ENCODE peak calls at places on chromosomes 5 and 9, in seven cellular contexts. One of them, this sample, is unnamed.

GRCh38 chr9:21995652-21996275 is 1.2 kb downstream of the CDKN2B-AS1 start:
- DNase-seq in AG09319: no peak
- DNase-seq in IMR-90: peak
- DNase-seq in colonic mucosa: peak
- DNase-seq in left ventricle myocardium inferior: peak
- DNase-seq in WTC11: peak
- DNase-seq in spleen: peak
- DNase-seq in this sample: no peak

GRCh38 chr9:36884721-36885120 is 149.3 kb downstream of the PAX5 start:
- DNase-seq in AG09319: no peak
- DNase-seq in IMR-90: no peak
- DNase-seq in colonic mucosa: no peak
- DNase-seq in left ventricle myocardium inferior: no peak
- DNase-seq in WTC11: no peak
- DNase-seq in spleen: peak
- DNase-seq in this sample: no peak

GRCh38 chr5:88734983-88735382 is 148.0 kb downstream of the MEF2C start:
- DNase-seq in AG09319: no peak
- DNase-seq in IMR-90: no peak
- DNase-seq in colonic mucosa: no peak
- DNase-seq in left ventricle myocardium inferior: no peak
- DNase-seq in WTC11: no peak
- DNase-seq in spleen: no peak
- DNase-seq in this sample: no peak

GRCh38 chr5:115895821-115896220 is 54.1 kb downstream of the AP3S1 start:
- DNase-seq in AG09319: no peak
- DNase-seq in IMR-90: peak
- DNase-seq in colonic mucosa: no peak
- DNase-seq in left ventricle myocardium inferior: no peak
- DNase-seq in WTC11: no peak
- DNase-seq in spleen: no peak
- DNase-seq in this sample: no peak

GRCh38 chr9:16337322-16338029 is 533.0 kb downstream of the BNC2 start:
- DNase-seq in AG09319: no peak
- DNase-seq in IMR-90: peak
- DNase-seq in colonic mucosa: no peak
- DNase-seq in left ventricle myocardium inferior: no peak
- DNase-seq in WTC11: no peak
- DNase-seq in spleen: no peak
- DNase-seq in this sample: peak

GRCh38 chr9:86097510-86098224 is 1.7 kb downstream of the GOLM1 start:
- DNase-seq in AG09319: no peak
- DNase-seq in IMR-90: no peak
- DNase-seq in colonic mucosa: peak
- DNase-seq in left ventricle myocardium inferior: no peak
- DNase-seq in WTC11: no peak
- DNase-seq in spleen: no peak
- DNase-seq in this sample: no peak

GRCh38 chr9:87516222-87516930 is 18.7 kb downstream of the DAPK1 start:
- DNase-seq in AG09319: no peak
- DNase-seq in IMR-90: no peak
- DNase-seq in colonic mucosa: no peak
- DNase-seq in left ventricle myocardium inferior: peak
- DNase-seq in WTC11: no peak
- DNase-seq in spleen: peak
- DNase-seq in this sample: peak

GRCh38 chr9:98654247-98654646 is 54.5 kb downstream of the GABBR2 start:
- DNase-seq in AG09319: no peak
- DNase-seq in IMR-90: peak
- DNase-seq in colonic mucosa: no peak
- DNase-seq in left ventricle myocardium inferior: no peak
- DNase-seq in WTC11: no peak
- DNase-seq in spleen: no peak
- DNase-seq in this sample: no peak

GRCh38 chr5:35253582-35253981 is 23.3 kb upstream of the PRLR start:
- DNase-seq in AG09319: no peak
- DNase-seq in IMR-90: no peak
- DNase-seq in colonic mucosa: no peak
- DNase-seq in left ventricle myocardium inferior: no peak
- DNase-seq in WTC11: no peak
- DNase-seq in spleen: no peak
- DNase-seq in this sample: no peak

DNA sequence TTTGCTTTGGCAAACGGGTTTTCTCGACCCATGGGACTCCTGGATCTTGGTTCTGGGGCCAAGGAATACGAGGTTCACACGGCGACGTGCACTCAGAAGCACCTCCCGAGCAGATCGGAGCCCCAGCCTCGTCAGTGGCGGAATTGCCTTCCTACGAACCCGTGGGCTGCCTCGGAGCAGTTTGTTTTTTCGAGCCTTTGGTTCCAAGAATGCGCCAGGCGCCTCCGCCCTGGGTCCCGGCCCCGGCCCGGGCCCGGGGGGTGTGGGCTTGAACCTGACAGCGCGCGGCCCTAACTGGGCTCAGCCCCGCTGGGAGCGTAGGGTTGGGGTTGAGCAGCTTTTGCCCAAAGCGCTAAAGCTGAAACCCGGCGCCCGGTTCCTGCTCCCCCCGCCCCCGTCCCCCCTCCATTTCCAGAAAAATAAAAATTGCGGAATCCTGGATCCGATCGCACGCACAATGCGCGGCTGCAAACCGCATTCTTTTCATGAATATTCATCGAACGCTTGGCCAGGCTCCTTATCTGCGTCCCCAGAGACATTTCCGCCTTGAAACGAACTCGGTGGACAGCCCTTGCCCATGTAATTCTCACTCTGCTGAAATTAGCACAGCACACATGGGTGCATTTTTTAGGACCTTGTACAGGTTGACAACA is 1.0 kb downstream of the BASP1 start:
- DNase-seq in AG09319: no peak
- DNase-seq in IMR-90: peak
- DNase-seq in colonic mucosa: peak
- DNase-seq in left ventricle myocardium inferior: peak
- DNase-seq in WTC11: peak
- DNase-seq in spleen: peak
- DNase-seq in this sample: peak
- TF ChIP-seq CTCF in AG09319: no peak
- TF ChIP-seq CTCF in IMR-90: no peak
- TF ChIP-seq CTCF in colonic mucosa: no peak
- TF ChIP-seq CTCF in left ventricle myocardium inferior: no peak
- TF ChIP-seq CTCF in WTC11: no peak
- TF ChIP-seq CTCF in spleen: no peak
- TF ChIP-seq CTCF in this sample: no peak

DNA sequence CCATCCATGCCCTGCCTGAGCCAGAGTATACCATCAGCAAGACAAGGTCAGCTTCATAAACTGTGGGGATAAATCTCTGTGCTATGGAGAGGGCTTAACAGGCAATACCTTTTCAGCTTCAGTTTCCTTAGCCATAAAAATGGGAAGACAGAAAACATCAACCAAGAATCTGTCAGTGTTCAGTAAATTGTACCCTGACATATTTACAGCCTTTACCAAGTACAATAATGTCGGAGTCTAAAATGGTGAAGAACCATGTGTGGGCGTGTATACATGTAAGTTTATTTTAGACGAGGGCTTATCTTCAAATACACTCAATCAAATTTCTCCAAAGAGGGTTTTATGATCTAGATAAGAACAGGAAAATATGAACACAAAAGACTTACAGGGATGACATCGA is 94.7 kb downstream of the ELAVL2 start:
- DNase-seq in AG09319: no peak
- DNase-seq in IMR-90: no peak
- DNase-seq in colonic mucosa: no peak
- DNase-seq in left ventricle myocardium inferior: no peak
- DNase-seq in WTC11: no peak
- DNase-seq in spleen: no peak
- DNase-seq in this sample: no peak
- TF ChIP-seq CTCF in AG09319: no peak
- TF ChIP-seq CTCF in IMR-90: no peak
- TF ChIP-seq CTCF in colonic mucosa: no peak
- TF ChIP-seq CTCF in left ventricle myocardium inferior: no peak
- TF ChIP-seq CTCF in WTC11: no peak
- TF ChIP-seq CTCF in spleen: no peak
- TF ChIP-seq CTCF in this sample: no peak

DNA sequence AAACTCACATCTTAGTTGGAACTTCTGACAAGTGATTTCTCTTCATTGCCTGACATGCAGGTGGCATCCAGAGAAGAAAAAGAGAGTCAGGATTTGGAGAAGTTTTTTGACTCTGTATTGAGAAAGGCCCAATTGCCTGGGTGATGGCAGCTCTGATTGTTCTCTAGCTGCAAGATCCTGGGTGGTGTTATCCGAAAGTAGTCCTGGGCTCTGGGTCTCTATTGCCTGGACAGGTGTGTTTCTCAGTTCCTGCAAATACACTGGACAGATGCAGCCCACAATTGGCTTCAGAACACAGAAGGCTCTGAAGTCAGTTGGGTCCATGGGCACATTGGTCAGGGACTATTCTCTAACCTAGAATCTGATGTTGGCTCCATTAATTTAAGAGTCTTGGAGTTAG is 67.4 kb downstream of the RGS3 start:
- DNase-seq in AG09319: no peak
- DNase-seq in IMR-90: no peak
- DNase-seq in colonic mucosa: no peak
- DNase-seq in left ventricle myocardium inferior: no peak
- DNase-seq in WTC11: no peak
- DNase-seq in spleen: no peak
- DNase-seq in this sample: no peak
- TF ChIP-seq CTCF in AG09319: no peak
- TF ChIP-seq CTCF in IMR-90: no peak
- TF ChIP-seq CTCF in colonic mucosa: no peak
- TF ChIP-seq CTCF in left ventricle myocardium inferior: no peak
- TF ChIP-seq CTCF in WTC11: no peak
- TF ChIP-seq CTCF in spleen: no peak
- TF ChIP-seq CTCF in this sample: no peak

DNA sequence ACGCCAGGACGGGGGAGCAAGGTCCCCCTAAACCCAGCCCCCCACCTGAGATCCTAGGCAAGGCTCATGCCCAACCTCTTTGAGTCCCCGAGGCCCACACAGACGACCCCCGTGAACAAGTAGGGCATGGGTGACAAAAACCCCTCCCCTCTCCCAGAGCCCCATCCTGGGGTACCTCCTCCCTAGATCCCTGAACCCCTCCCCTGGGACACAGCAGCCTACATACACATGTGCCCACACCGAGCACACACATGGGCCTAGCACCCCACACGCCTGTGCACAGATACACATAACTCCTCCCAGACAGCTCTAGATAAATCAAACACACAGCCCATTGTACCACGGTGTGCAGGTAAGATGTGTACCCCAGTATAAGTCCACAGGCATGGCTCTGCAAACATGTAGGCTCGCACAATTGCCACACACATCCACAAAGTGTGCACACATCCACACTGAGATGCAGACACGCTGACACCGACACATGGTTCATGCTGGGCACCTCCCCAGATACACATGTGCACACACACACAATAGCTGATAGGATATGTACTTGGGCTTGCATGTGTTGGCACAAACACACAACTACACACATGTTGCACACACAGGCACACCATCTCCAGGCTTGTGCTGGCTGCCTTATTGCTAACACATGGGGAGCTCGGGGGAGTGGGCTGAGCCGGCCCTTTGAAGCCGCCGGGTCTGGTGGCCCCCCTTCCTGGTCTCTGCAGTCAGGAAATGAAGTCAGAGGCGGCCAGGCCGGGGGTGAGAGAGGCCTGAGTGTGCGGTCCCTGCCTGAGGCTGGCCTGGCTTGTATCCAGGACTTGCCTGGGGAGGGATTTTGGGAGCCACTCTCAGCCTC is 30.3 kb downstream of the GOLGA2 start:
- DNase-seq in AG09319: no peak
- DNase-seq in IMR-90: peak
- DNase-seq in colonic mucosa: peak
- DNase-seq in left ventricle myocardium inferior: peak
- DNase-seq in WTC11: no peak
- DNase-seq in spleen: no peak
- DNase-seq in this sample: peak
- TF ChIP-seq CTCF in AG09319: no peak
- TF ChIP-seq CTCF in IMR-90: no peak
- TF ChIP-seq CTCF in colonic mucosa: no peak
- TF ChIP-seq CTCF in left ventricle myocardium inferior: no peak
- TF ChIP-seq CTCF in WTC11: no peak
- TF ChIP-seq CTCF in spleen: no peak
- TF ChIP-seq CTCF in this sample: no peak

GRCh38 chr5:37047947-37048346 is 171.4 kb downstream of the NIPBL start:
- DNase-seq in AG09319: no peak
- DNase-seq in IMR-90: no peak
- DNase-seq in colonic mucosa: no peak
- DNase-seq in left ventricle myocardium inferior: no peak
- DNase-seq in WTC11: no peak
- DNase-seq in spleen: no peak
- DNase-seq in this sample: no peak

GRCh38 chr5:37044120-37044519 is 167.6 kb downstream of the NIPBL start:
- DNase-seq in AG09319: no peak
- DNase-seq in IMR-90: no peak
- DNase-seq in colonic mucosa: no peak
- DNase-seq in left ventricle myocardium inferior: no peak
- DNase-seq in WTC11: no peak
- DNase-seq in spleen: no peak
- DNase-seq in this sample: no peak

GRCh38 chr5:37045703-37046102 is 169.1 kb downstream of the NIPBL start:
- DNase-seq in AG09319: no peak
- DNase-seq in IMR-90: no peak
- DNase-seq in colonic mucosa: no peak
- DNase-seq in left ventricle myocardium inferior: no peak
- DNase-seq in WTC11: no peak
- DNase-seq in spleen: no peak
- DNase-seq in this sample: no peak

GRCh38 chr5:37039824-37040223 is 163.3 kb downstream of the NIPBL start:
- DNase-seq in AG09319: no peak
- DNase-seq in IMR-90: no peak
- DNase-seq in colonic mucosa: no peak
- DNase-seq in left ventricle myocardium inferior: no peak
- DNase-seq in WTC11: no peak
- DNase-seq in spleen: no peak
- DNase-seq in this sample: no peak

GRCh38 chr5:37043693-37044092 is 167.1 kb downstream of the NIPBL start:
- DNase-seq in AG09319: no peak
- DNase-seq in IMR-90: no peak
- DNase-seq in colonic mucosa: no peak
- DNase-seq in left ventricle myocardium inferior: no peak
- DNase-seq in WTC11: no peak
- DNase-seq in spleen: no peak
- DNase-seq in this sample: no peak
- TF ChIP-seq CTCF in AG09319: no peak
- TF ChIP-seq CTCF in IMR-90: no peak
- TF ChIP-seq CTCF in colonic mucosa: no peak
- TF ChIP-seq CTCF in left ventricle myocardium inferior: no peak
- TF ChIP-seq CTCF in WTC11: no peak
- TF ChIP-seq CTCF in spleen: no peak
- TF ChIP-seq CTCF in this sample: peak

GRCh38 chr9:125142560-125143376 is 560 bp downstream of the SCAI start:
- DNase-seq in AG09319: no peak
- DNase-seq in IMR-90: no peak
- DNase-seq in colonic mucosa: peak
- DNase-seq in left ventricle myocardium inferior: no peak
- DNase-seq in WTC11: peak
- DNase-seq in spleen: peak
- DNase-seq in this sample: no peak
- TF ChIP-seq CTCF in AG09319: no peak
- TF ChIP-seq CTCF in IMR-90: no peak
- TF ChIP-seq CTCF in colonic mucosa: no peak
- TF ChIP-seq CTCF in left ventricle myocardium inferior: no peak
- TF ChIP-seq CTCF in WTC11: no peak
- TF ChIP-seq CTCF in spleen: no peak
- TF ChIP-seq CTCF in this sample: no peak